ENCODE peak calls at places on chromosomes 4 and X, in seven cellular contexts. N is fibroblast of villous mesenchyme, O is AG04450, K is Caco-2, X is K562, W is bronchial epithelial cell, S is GM23338. R is an unnamed sample.

GRCh38 chr4:92262371-92262770 is 41.4 kb upstream of the GRID2 start:
- DNase-seq in N (no peak), O (no peak), K (no peak), X (no peak), W (no peak), S (no peak), R (no peak)

GRCh38 chrX:42704454-42704853 is 73.5 kb downstream of the PPP1R2C start:
- DNase-seq in N (no peak), O (no peak), K (no peak), X (no peak), W (no peak), S (no peak), R (peak; percentile 83)

GRCh38 chr4:176793060-176793605 is 411 bp upstream of the VEGFC start:
- DNase-seq in N (no peak), O (no peak), K (no peak), X (no peak), W (no peak), S (peak; percentile 30), R (no peak)

GRCh38 chr4:37082912-37083311 is 161.6 kb upstream of the NWD2 start:
- DNase-seq in N (no peak), O (no peak), K (no peak), X (no peak), W (peak; percentile 2), S (no peak), R (no peak)

GRCh38 chrX:139834879-139835278 is 98.0 kb downstream of the ATP11C start:
- DNase-seq in N (peak; percentile 42), O (no peak), K (no peak), X (no peak), W (no peak), S (no peak), R (no peak)

GRCh38 chr4:7124643-7125442 is 57.0 kb upstream of the GRPEL1 start:
- DNase-seq in N (peak; percentile 86), O (peak; percentile 85), K (no peak), X (peak; percentile 34), W (peak; percentile 75), S (peak; percentile 33), R (peak; percentile 94)

GRCh38 chr4:53702334-53703266 is 111.3 kb upstream of the LNX1 start:
- DNase-seq in N (peak; percentile 92), O (no peak), K (no peak), X (no peak), W (peak; percentile 33), S (peak; percentile 53), R (peak; percentile 84)

GRCh38 chr4:185874516-185875230 is 62.7 kb upstream of the SORBS2 start:
- DNase-seq in N (peak; percentile 37), O (peak; percentile 7), K (no peak), X (no peak), W (peak; percentile 86), S (no peak), R (peak; percentile 68)

GRCh38 chrX:8179653-8180052 is 8.6 kb upstream of the VCX2 start:
- DNase-seq in N (no peak), O (no peak), K (no peak), X (no peak), W (no peak), S (no peak), R (peak; percentile 3)

GRCh38 chr4:147057631-147057980 is 111.9 kb upstream of the TTC29 start:
- DNase-seq in N (peak; percentile 58), O (no peak), K (no peak), X (no peak), W (peak; percentile 55), S (peak; percentile 17), R (peak; percentile 41)

GRCh38 chr4:78242071-78242470 is 184.9 kb downstream of the FRAS1 start:
- DNase-seq in N (no peak), O (no peak), K (no peak), X (no peak), W (peak; percentile 81), S (no peak), R (peak; percentile 76)

GRCh38 chr4:54942735-54943134 is 182.7 kb downstream of the KDR start:
- DNase-seq in N (no peak), O (no peak), K (no peak), X (no peak), W (no peak), S (no peak), R (no peak)

GRCh38 chr4:121765368-121765705 is 373 bp upstream of the SMIM43 start:
- DNase-seq in N (no peak), O (no peak), K (no peak), X (no peak), W (no peak), S (no peak), R (no peak)

GRCh38 chrX:102712967-102713677 is 874 bp downstream of the GPRASP2 start:
- DNase-seq in N (peak; percentile 59), O (no peak), K (peak; percentile 37), X (peak; percentile 55), W (peak; percentile 34), S (peak; percentile 64), R (peak; percentile 52)

GRCh38 chr4:141081921-141082381 is 51.3 kb downstream of the RNF150 start:
- DNase-seq in N (no peak), O (no peak), K (no peak), X (peak; percentile 2), W (no peak), S (no peak), R (no peak)

GRCh38 chrX:134734343-134735001 is 76.2 kb upstream of the PLAC1 start:
- DNase-seq in N (peak; percentile 83), O (peak; percentile 38), K (no peak), X (no peak), W (no peak), S (no peak), R (peak; percentile 73)

GRCh38 chr4:130559268-130559667 is 1463.3 kb downstream of the C4orf33 start:
- DNase-seq in N (no peak), O (no peak), K (no peak), X (no peak), W (peak; percentile 45), S (no peak), R (no peak)

GRCh38 chr4:130568746-130569145 is 1472.8 kb downstream of the C4orf33 start:
- DNase-seq in N (no peak), O (no peak), K (no peak), X (no peak), W (no peak), S (no peak), R (no peak)

GRCh38 chr4:130563891-130564418 is 1468.0 kb downstream of the C4orf33 start:
- DNase-seq in N (no peak), O (no peak), K (no peak), X (no peak), W (no peak), S (peak; percentile 17), R (no peak)

GRCh38 chr4:130563185-130563890 is 1467.4 kb downstream of the C4orf33 start:
- DNase-seq in N (peak; percentile 38), O (peak; percentile 51), K (peak; percentile 51), X (no peak), W (peak; percentile 10), S (peak; percentile 87), R (peak; percentile 82)
- TF ChIP-seq CTCF in N (no peak), O (peak; percentile 79), K (peak; percentile 64), X (no peak), W (peak; percentile 13), S (peak; percentile 80), R (peak; percentile 64)

GRCh38 chr4:151473521-151474097 is 64.6 kb downstream of the FHIP1A start:
- DNase-seq in N (no peak), O (no peak), K (no peak), X (no peak), W (no peak), S (no peak), R (no peak)

GRCh38 chr4:151471728-151472127 is 62.8 kb downstream of the FHIP1A start:
- DNase-seq in N (no peak), O (no peak), K (no peak), X (no peak), W (no peak), S (no peak), R (no peak)

GRCh38 chr4:151475338-151475737 is 66.4 kb downstream of the FHIP1A start:
- DNase-seq in N (no peak), O (no peak), K (no peak), X (no peak), W (no peak), S (peak; percentile 50), R (no peak)

GRCh38 chr4:151472297-151472696 is 63.3 kb downstream of the FHIP1A start:
- DNase-seq in N (no peak), O (no peak), K (no peak), X (no peak), W (no peak), S (no peak), R (no peak)

DNA sequence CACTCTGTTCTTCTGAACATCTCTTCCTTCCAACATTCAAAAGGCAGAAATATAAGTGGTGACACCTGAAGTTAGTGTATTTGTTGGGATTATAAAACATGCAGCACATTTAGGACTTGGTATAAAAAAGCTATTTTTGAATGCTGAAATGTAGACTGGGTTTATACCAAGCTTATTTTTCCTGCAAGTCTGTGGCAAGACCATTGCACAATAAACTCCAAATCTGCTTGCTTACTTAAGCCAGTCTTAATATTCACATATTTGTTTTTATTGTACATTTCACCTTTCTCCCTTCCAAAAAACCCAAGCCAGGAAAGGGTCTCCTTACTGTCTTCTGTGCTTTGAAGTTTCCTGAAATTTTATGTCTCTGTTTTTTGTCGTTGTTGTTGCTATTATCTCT is 63.7 kb downstream of the FHIP1A start:
- DNase-seq in N (peak; percentile 3), O (no peak), K (no peak), X (no peak), W (no peak), S (no peak), R (peak; percentile 1)
- H3K4me3 ChIP-seq in N (no peak overlapping the region), O (no peak overlapping the region), K (no peak overlapping the region), X (no peak overlapping the region), W (no peak overlapping the region), S (no peak overlapping the region), R (no peak overlapping the region)

DNA sequence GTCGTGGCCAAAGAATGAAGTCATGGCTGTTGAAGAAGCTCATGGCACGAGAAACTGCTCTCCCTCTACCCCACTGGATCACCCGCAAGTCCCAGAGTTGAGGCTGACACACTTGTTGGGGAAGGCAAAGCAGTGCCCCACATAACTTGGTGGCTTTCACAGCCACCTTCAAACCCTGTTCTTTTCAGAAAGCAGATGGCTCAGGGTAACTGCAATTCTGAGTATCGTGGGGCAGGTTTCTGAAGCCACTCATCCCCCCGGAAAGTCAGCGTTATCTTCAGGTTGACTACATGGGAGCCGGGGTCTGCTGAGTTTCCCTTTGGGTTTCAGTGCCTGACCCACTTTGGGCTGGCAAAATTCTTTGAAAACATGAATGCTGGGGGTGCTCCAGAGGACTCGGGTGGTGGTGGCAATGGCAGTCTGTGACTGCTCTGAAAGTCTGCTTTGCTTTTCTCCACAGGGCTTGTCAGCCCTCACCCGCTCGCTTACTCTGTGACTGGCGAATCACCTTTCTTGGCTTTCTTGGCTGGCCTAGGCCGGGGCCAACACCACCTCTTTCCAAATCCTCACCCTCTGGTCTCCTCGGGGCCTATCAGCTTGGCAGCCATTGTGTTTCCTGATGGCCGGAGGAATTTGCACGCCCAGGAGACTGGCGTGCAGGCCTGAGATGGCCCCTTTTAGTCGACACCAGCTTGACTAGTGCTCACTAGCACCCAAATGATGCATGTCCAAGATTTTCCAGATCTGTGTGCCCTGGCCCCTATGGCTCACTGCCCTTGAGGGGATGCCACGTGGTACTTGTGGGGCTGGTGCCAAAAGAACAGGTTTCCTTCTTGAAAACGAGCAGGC is 7.3 kb downstream of the PPP1R3F start:
- DNase-seq in N (no peak), O (no peak), K (no peak), X (no peak), W (no peak), S (no peak), R (peak; percentile 34)
- TF ChIP-seq CTCF in N (no peak), O (no peak), K (no peak), X (no peak), W (no peak), S (no peak), R (no peak)

DNA sequence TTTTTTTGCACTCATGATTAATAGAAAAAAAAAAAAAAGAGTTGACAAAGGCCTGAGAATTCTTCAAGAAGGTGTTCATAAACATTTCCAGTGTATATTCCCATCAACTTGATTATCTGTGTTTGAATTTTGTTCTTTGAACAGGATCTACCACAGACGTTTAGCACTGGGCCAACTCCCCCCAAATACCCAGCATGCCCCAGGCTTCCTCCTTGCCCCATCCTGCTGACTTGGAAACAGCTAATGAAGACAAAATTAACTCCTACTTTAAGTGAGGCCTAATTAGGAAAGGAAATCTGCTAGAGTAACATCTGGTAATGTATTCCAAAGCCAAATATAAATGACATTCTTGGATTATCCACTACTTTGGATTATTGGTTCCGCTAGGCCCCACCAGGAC is 52.5 kb downstream of the PPARGC1A start:
- DNase-seq in N (no peak), O (no peak), K (no peak), X (no peak), W (no peak), S (no peak), R (no peak)
- H3K4me3 ChIP-seq in N (no peak overlapping the region), O (no peak overlapping the region), K (no peak overlapping the region), X (no peak overlapping the region), W (no peak overlapping the region), S (no peak overlapping the region), R (no peak overlapping the region)